ENCODE peak calls at places on chromosomes 3 and 15, in six cellular contexts. O is activated CD4-positive, alpha-beta T cell treated with anti-CD3 and anti-CD28 coated beads for 24 hours; H is left cardiac atrium; R is ACHN; Y is stimulated activated CD4-positive, alpha-beta T cell treated with anti-CD3 and anti-CD28 coated beads, Interleukin-1b, Interleukin-23, amount 100 ng/mL, for 4 hours; I is cardiac fibroblast. W is an unnamed sample.

GRCh38 chr3:107599755-107600122 is 77.0 kb downstream of the BBX start:
- DNase-seq in O (no peak), H (no peak), R (no peak), Y (no peak), I (no peak), W (no peak)

GRCh38 chr3:115503386-115503785 is 119.9 kb upstream of the GAP43 start:
- DNase-seq in O (no peak), H (no peak), R (no peak), Y (no peak), I (no peak), W (no peak)

GRCh38 chr15:58393196-58393790 is 38.5 kb upstream of the LIPC start:
- DNase-seq in O (no peak), H (no peak), R (no peak), Y (no peak), I (no peak), W (no peak)

GRCh38 chr15:29141908-29142747 is 127.5 kb downstream of the NSMCE3 start:
- DNase-seq in O (no peak), H (no peak), R (no peak), Y (no peak), I (no peak), W (no peak)

GRCh38 chr3:159679900-159680299 is 308.7 kb upstream of the IL12A start:
- DNase-seq in O (no peak), H (no peak), R (no peak), Y (no peak), I (no peak), W (no peak)

GRCh38 chr15:82021992-82022391 is 23.8 kb downstream of the MEX3B start:
- DNase-seq in O (no peak), H (no peak), R (no peak), Y (no peak), I (peak), W (no peak)

GRCh38 chr3:69531975-69532827 is 146.3 kb upstream of the FRMD4B start:
- DNase-seq in O (no peak), H (no peak), R (no peak), Y (no peak), I (no peak), W (no peak)

GRCh38 chr3:43863966-43864933 is 173.5 kb downstream of the ABHD5 start:
- DNase-seq in O (no peak), H (no peak), R (no peak), Y (no peak), I (no peak), W (no peak)

GRCh38 chr15:98548172-98548971 is 100.0 kb upstream of the IGF1R start:
- DNase-seq in O (peak), H (peak), R (peak), Y (peak), I (peak), W (peak)

GRCh38 chr3:6273878-6274277 is 587.0 kb upstream of the GRM7 start:
- DNase-seq in O (no peak), H (no peak), R (no peak), Y (no peak), I (no peak), W (no peak)

GRCh38 chr3:165185707-165186327 is 10.4 kb downstream of the SLITRK3 start:
- DNase-seq in O (peak), H (peak), R (peak), Y (no peak), I (peak), W (peak)

GRCh38 chr15:92631721-92632120 is 23.9 kb downstream of the FAM174B start:
- DNase-seq in O (no peak), H (no peak), R (no peak), Y (no peak), I (no peak), W (no peak)

GRCh38 chr3:65953881-65954733 is 84.6 kb downstream of the MAGI1 start:
- DNase-seq in O (no peak), H (peak), R (peak), Y (no peak), I (peak), W (no peak)

GRCh38 chr15:67127334-67127664 is 61.9 kb downstream of the SMAD3 start:
- DNase-seq in O (no peak), H (no peak), R (no peak), Y (no peak), I (no peak), W (no peak)

GRCh38 chr3:30180305-30181275 is 425.8 kb upstream of the TGFBR2 start:
- DNase-seq in O (no peak), H (no peak), R (no peak), Y (no peak), I (peak), W (no peak)

GRCh38 chr3:90091557-90091956 is 984.1 kb downstream of the EPHA3 start:
- DNase-seq in O (no peak), H (peak), R (peak), Y (no peak), I (peak), W (peak)

GRCh38 chr15:58269455-58270414 is 131.6 kb downstream of the AQP9 start:
- DNase-seq in O (peak), H (no peak), R (peak), Y (no peak), I (peak), W (peak)

GRCh38 chr15:32979710-32980109 is 214.8 kb downstream of the FMN1 start:
- DNase-seq in O (no peak), H (no peak), R (no peak), Y (no peak), I (peak), W (peak)